ENCODE peak calls at places on chromosomes 1 and 21, in four cellular contexts. D is GM06990, Z is mesothelial cell of epicardium, T is H9. N is an unnamed sample.

GRCh38 chr1:229661897-229662296 is 35.9 kb downstream of the URB2 start:
- DNase-seq in Z (no peak), T (no peak), D (no peak), N (no peak)

GRCh38 chr1:173191011-173191410 is 16.1 kb downstream of the TNFSF4 start:
- DNase-seq in D (no peak), T (no peak), Z (no peak), N (no peak)

GRCh38 chr21:8991968-8992621 is 1529.3 kb upstream of the TPTE start:
- DNase-seq in Z (no peak), D (no peak), T (no peak), N (no peak)

GRCh38 chr1:59846209-59846894 is 31.6 kb downstream of the HOOK1 start:
- DNase-seq in T (no peak), Z (no peak), D (no peak), N (no peak)

GRCh38 chr1:8815582-8816285 is 1.7 kb downstream of the RERE start:
- DNase-seq in T (no peak), D (no peak), Z (no peak), N (no peak)

GRCh38 chr21:46207920-46208571 is 20.5 kb downstream of the LSS start:
- DNase-seq in Z (no peak), D (no peak), T (no peak), N (no peak)

GRCh38 chr21:45547211-45547900 is 5.1 kb upstream of the SLC19A1 start:
- DNase-seq in Z (no peak), D (no peak), T (no peak), N (no peak)

GRCh38 chr1:236128646-236129178 is 13.6 kb upstream of the GPR137B start:
- DNase-seq in D (no peak), T (no peak), Z (no peak), N (peak)

DNA sequence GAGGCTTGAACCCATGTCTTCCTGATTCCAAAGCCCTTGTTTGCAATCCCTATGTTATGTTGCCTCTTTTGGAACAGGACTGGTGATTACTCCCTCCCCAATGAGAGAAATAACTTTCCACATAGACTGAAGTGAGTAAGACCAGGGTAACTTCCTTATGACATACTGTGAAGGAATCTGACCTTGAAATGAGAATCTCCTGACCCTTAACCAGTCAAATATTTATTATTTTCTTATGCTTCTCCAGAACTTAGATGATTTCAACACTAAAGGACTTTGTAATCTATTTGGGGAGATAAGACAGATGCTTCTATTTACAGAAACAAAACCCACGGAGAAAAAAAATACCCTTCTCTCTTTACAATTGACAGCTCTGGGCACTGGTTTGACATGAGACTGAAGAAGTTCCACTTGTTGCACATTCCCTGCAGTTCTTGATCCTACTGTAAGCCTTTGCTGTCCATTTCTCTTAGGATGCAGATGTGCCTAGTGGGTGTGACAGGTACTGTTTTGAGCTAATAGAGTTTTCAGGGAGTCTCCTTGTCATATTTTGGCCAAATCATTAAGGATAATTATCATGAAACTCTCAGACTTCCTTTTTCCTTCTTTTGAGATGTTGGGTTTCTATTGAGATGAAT is 3.9 kb upstream of the RPTN start:
- DNase-seq in Z (no peak), D (no peak), T (no peak), N (no peak)
- TF ChIP-seq CTCF in Z (no peak), D (no peak), T (no peak), N (no peak)

GRCh38 chr21:31099122-31099521 is 60.8 kb upstream of the KRTAP19-8 start:
- DNase-seq in T (no peak), Z (no peak), D (no peak), N (no peak)

GRCh38 chr21:31103571-31104265 is 65.4 kb upstream of the KRTAP19-8 start:
- DNase-seq in T (no peak), Z (no peak), D (no peak), N (no peak)

GRCh38 chr21:31092867-31093266 is 54.6 kb upstream of the KRTAP19-8 start:
- DNase-seq in Z (no peak), D (no peak), T (no peak), N (no peak)

GRCh38 chr21:31103163-31103562 is 64.9 kb upstream of the KRTAP19-8 start:
- DNase-seq in T (no peak), D (no peak), Z (no peak), N (no peak)

DNA sequence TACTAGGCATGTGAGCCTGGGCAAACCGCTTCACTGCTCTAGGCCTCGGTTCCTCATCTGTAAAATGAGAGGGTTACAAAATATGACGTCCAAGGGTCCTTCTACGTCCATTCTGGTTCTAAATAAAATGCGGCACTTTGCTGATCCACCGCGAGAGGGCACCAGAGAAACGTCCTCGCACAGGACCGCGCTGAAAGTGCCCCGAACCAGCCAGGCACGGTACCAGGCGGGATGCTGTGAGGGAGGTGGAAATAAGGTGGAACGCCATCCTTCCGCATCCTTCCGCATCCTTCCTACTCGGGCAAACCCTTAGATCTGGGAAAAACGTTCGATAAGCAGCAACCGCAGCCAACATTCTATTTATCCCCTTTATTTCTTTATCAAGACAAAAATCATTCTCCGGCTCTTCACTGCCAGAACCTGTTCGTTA is 60.3 kb upstream of the KRTAP19-8 start:
- DNase-seq in Z (peak), T (peak), D (peak), N (peak)
- TF ChIP-seq CTCF in Z (peak), T (peak), D (peak), N (peak)

GRCh38 chr1:82377201-82377884 is 576.6 kb downstream of the ADGRL2 start:
- DNase-seq in T (no peak), D (no peak), Z (no peak), N (no peak)
- TF ChIP-seq CTCF in T (peak), D (no peak), Z (no peak), N (no peak)

DNA sequence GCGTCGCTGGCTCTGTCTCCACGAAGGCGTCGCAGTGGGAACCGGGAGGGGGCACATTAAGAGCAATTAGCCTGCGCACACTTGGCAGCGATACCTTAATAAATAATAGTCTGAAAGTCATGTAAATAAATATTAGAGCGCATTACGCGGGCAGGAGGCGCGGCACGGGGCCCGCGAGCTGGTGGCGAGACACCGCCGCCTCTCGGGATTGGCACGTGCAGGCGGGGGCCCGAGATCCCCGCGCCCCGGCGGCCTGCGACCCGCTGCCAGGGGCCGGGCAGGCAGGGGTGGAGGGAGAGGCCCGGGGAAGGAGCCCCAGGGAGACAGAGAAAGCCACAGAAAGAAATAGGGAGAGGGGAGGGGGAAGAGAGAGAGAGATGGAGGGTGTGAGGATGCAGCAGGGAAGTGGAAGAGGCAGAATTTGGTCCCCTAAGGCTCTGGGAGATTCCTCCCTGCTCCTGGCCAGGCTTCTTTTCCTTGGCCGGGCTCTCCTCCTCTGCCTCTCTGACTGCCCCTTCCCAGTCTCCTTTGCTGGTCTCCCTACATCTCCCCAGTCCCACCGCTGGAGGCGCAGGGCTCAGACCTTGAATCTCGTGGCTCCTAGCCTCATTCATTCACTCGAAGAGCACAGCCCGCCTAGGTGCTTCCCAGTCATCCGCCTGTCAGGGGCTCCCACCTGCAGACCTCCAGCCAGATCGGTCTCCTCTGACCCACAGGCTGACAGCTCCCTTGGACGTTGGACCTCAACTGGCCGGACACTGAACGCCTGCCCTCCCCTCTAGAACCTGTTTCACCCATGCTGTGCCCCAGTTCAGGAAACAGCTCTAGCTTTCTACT is 76.3 kb downstream of the VWA5B1 start:
- DNase-seq in T (peak), Z (no peak), D (no peak), N (peak)
- TF ChIP-seq CTCF in T (peak), Z (no peak), D (peak), N (peak)

DNA sequence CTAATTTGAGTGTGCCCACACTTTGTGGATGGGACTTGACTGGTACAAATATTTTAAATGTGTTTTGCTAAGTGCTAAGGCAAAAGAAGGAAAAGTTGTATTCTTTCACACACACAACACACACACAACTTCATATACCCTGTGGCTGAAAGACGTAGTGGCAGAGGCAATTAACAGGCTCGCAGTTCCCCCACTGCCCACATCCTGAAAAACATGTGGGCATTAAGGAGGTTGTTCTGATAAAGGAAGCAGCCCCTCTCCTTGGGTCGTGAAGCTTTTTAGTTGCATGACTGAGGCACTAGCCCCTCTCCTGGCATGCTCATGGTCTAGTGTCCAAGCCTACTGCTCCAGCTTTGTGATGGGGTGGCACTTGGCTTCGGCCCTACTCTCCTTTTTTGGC is 14.3 kb upstream of the ADAM30 start:
- DNase-seq in T (no peak), D (no peak), Z (no peak), N (no peak)
- TF ChIP-seq CTCF in T (no peak), D (no peak), Z (no peak), N (no peak)

N was measured in glutamatergic neuron.